ENCODE peak calls at places on chromosome 13, in eight cellular contexts. B is SK-N-SH, E is GM23338, U is neural progenitor cell, W is astrocyte, P is hepatocyte, X is GM23248, R is PC-3. G is an unnamed sample.

GRCh38 chr13:27182844-27183497 is 11.4 kb upstream of the USP12 start:
- DNase-seq in B (no peak), E (no peak), U (no peak), W (peak; percentile 91), P (peak; percentile 52), X (peak; percentile 97), R (peak; percentile 94), G (no peak)

GRCh38 chr13:27006519-27007161 is 165.0 kb downstream of the USP12 start:
- DNase-seq in B (peak; percentile 51), E (peak; percentile 55), U (peak; percentile 43), W (no peak), P (peak; percentile 63), X (peak; percentile 63), R (peak; percentile 12), G (no peak)

GRCh38 chr13:31773538-31773937 is 34.2 kb downstream of the RXFP2 start:
- DNase-seq in B (no peak), E (no peak), U (no peak), W (peak; percentile 84), P (no peak), X (peak; percentile 95), R (no peak), G (no peak)

GRCh38 chr13:50421457-50422130 is 406.4 kb downstream of the KCNRG start:
- DNase-seq in B (no peak), E (no peak), U (no peak), W (peak; percentile 63), P (no peak), X (peak; percentile 75), R (peak; percentile 69), G (peak; percentile 54)

GRCh38 chr13:51833980-51834379 is 11.0 kb downstream of the TMEM272 start:
- DNase-seq in B (no peak), E (no peak), U (no peak), W (no peak), P (no peak), X (no peak), R (no peak), G (no peak)

GRCh38 chr13:109331898-109332297 is 454.5 kb downstream of the IRS2 start:
- DNase-seq in B (peak; percentile 50), E (peak; percentile 17), U (no peak), W (peak; percentile 55), P (peak; percentile 78), X (peak; percentile 60), R (peak; percentile 42), G (no peak)

GRCh38 chr13:72599148-72599743 is 128.2 kb downstream of the MZT1 start:
- DNase-seq in B (no peak), E (no peak), U (no peak), W (no peak), P (no peak), X (no peak), R (no peak), G (no peak)

GRCh38 chr13:53368948-53369347 is 340.3 kb downstream of the OLFM4 start:
- DNase-seq in B (no peak), E (peak; percentile 10), U (peak; percentile 44), W (no peak), P (no peak), X (no peak), R (no peak), G (no peak)

GRCh38 chr13:74575729-74576125 is 441.5 kb upstream of the KLF12 start:
- DNase-seq in B (peak; percentile 90), E (peak; percentile 86), U (peak; percentile 86), W (peak; percentile 49), P (peak; percentile 69), X (peak; percentile 73), R (peak; percentile 49), G (no peak)

GRCh38 chr13:35797946-35798345 is 321.5 kb upstream of the MAB21L1 start:
- DNase-seq in B (no peak), E (no peak), U (no peak), W (no peak), P (no peak), X (no peak), R (no peak), G (no peak)

GRCh38 chr13:32278456-32278855 is 36.7 kb downstream of the ZAR1L start:
- DNase-seq in B (no peak), E (no peak), U (no peak), W (peak; percentile 82), P (no peak), X (peak; percentile 81), R (no peak), G (peak; percentile 33)

GRCh38 chr13:75359266-75359665 is 122.7 kb downstream of the TBC1D4 start:
- DNase-seq in B (no peak), E (peak; percentile 66), U (peak; percentile 14), W (peak; percentile 97), P (no peak), X (peak; percentile 97), R (peak; percentile 89), G (no peak)

GRCh38 chr13:69912576-69913074 is 195.0 kb upstream of the ATXN8OS start:
- DNase-seq in B (no peak), E (no peak), U (no peak), W (no peak), P (no peak), X (no peak), R (no peak), G (no peak)

GRCh38 chr13:112873851-112874750 is 94.9 kb upstream of the MCF2L start:
- DNase-seq in B (peak; percentile 93), E (peak; percentile 93), U (peak; percentile 88), W (no peak), P (peak; percentile 87), X (peak; percentile 76), R (peak; percentile 74), G (peak; percentile 90)

GRCh38 chr13:22235950-22236290 is 565.0 kb downstream of the FGF9 start:
- DNase-seq in B (no peak), E (peak; percentile 74), U (peak; percentile 58), W (no peak), P (no peak), X (no peak), R (no peak), G (no peak)

GRCh38 chr13:92187378-92187989 is 789.1 kb downstream of the GPC5 start:
- DNase-seq in B (peak; percentile 64), E (peak; percentile 72), U (peak; percentile 52), W (peak; percentile 29), P (peak; percentile 69), X (peak; percentile 44), R (peak; percentile 46), G (peak; percentile 78)

GRCh38 chr13:48838193-48839000 is 137.3 kb upstream of the FNDC3A start:
- DNase-seq in B (no peak), E (no peak), U (no peak), W (no peak), P (no peak), X (no peak), R (peak; percentile 32), G (no peak)

GRCh38 chr13:67096418-67096817 is 133.7 kb downstream of the PCDH9 start:
- DNase-seq in B (no peak), E (no peak), U (no peak), W (no peak), P (no peak), X (no peak), R (no peak), G (no peak)

GRCh38 chr13:67091603-67092002 is 138.5 kb downstream of the PCDH9 start:
- DNase-seq in B (no peak), E (no peak), U (no peak), W (no peak), P (no peak), X (no peak), R (no peak), G (no peak)

GRCh38 chr13:67095621-67096020 is 134.5 kb downstream of the PCDH9 start:
- DNase-seq in B (no peak), E (no peak), U (no peak), W (no peak), P (no peak), X (no peak), R (peak; percentile 2), G (no peak)

GRCh38 chr13:67094952-67095351 is 135.2 kb downstream of the PCDH9 start:
- DNase-seq in B (no peak), E (no peak), U (no peak), W (peak; percentile 49), P (no peak), X (no peak), R (no peak), G (no peak)

DNA sequence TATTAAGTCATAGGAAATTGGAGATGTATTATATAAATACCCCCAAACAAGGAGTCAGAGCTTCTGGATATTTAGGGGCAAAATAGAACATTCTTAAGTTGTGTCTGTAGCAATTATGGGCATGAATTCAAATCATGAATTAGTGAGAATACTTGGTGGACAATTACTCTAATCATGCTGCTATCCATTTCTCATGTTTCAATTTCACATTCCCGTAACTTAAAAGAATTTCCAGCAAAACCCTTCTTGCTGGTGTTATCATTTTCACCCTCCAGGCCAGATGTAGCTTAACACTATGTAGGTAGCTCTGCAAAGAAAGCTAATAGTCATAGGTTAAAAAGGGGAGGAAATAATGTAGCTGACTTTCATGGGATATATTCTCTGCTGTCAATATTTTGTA is 136.1 kb downstream of the PCDH9 start:
- DNase-seq in B (no peak), E (no peak), U (no peak), W (no peak), P (no peak), X (no peak), R (no peak), G (no peak)
- H2AFZ ChIP-seq in B (no peak overlapping the region), E (no peak overlapping the region), U (peak overlapping the region; percentile 34), W (no peak overlapping the region), P (no peak overlapping the region), X (no peak overlapping the region), R (no peak overlapping the region), G (peak overlapping the region; percentile 85)

GRCh38 chr13:45989607-45990006 is 62.9 kb downstream of the ZC3H13 start:
- DNase-seq in B (no peak), E (no peak), U (no peak), W (peak; percentile 59), P (no peak), X (peak; percentile 85), R (no peak), G (no peak)
- H3K36me3 ChIP-seq in B (peaks cover 47% of the 10 kb centered on the region), E (peaks cover 29% of the 10 kb centered on the region), U (peaks cover 14% of the 10 kb centered on the region), W (peaks cover 22% of the 10 kb centered on the region), P (no peaks in the 10 kb centered on the region), X (peaks cover 33% of the 10 kb centered on the region), R (no peaks in the 10 kb centered on the region), G (peaks cover 44% of the 10 kb centered on the region)

DNA sequence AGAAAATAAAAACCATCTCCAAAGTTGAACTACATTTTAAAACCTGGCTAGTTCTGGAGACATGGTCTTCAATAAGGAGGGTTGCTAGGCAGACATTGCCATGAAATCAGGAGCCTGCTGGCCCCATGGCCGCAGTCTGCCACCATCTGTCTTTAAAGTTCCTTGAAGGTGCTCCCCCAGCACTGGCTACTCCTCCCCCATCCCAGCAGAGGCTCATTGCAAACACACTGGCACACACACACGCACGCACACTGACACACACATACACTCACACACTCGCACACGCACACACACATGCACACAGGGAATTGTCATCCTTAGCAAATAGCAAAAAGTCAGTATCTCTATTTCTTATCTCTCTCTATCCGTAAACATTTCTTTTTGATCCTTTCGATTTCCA is 68.4 kb downstream of the ZIC5 start:
- DNase-seq in B (no peak), E (no peak), U (no peak), W (no peak), P (no peak), X (no peak), R (no peak), G (no peak)
- H3K27ac ChIP-seq in B (no peak overlapping the region), E (no peak overlapping the region), U (no peak overlapping the region), W (no peak overlapping the region), P (no peak overlapping the region), X (no peak overlapping the region), R (no peak overlapping the region), G (no peak overlapping the region)

DNA sequence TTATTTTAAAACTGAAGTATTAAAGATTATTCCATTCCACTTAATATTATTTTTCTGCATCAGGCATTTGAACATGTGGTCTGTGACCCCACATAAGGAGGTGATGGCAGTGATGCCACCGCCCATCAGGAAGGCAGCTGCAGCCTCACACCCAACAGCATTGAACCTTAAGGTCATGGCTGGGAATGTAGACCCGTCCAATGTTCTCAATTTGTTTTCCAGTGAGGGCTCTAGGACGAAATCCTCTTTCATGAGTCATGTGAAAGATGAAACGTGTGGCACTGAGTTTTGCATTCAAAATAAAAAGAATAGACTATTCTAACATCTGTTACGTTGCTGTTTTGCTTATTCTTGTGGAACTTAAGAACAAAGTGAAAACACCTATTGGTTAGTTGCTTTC is 74.5 kb upstream of the ANKRD10 start:
- DNase-seq in B (no peak), E (no peak), U (no peak), W (no peak), P (no peak), X (peak; percentile 30), R (no peak), G (no peak)
- H2AFZ ChIP-seq in B (no peak overlapping the region), E (peak overlapping the region; percentile 5), U (no peak overlapping the region), W (no peak overlapping the region), P (no peak overlapping the region), X (no peak overlapping the region), R (no peak overlapping the region), G (no peak overlapping the region)